ENCODE peak calls at places on chromosomes 12 and 14, in five cellular contexts. N, G, R, J and D are unnamed samples.

GRCh38 chr14:71659165-71659564 is 273.1 kb upstream of the RGS6 start:
- ATAC-seq in J (peak; percentile 68), G (no peak), N (no peak), R (peak; percentile 70), D (peak; percentile 34)

GRCh38 chr14:75831971-75832370 is 149.8 kb downstream of the TGFB3 start:
- ATAC-seq in N (no peak), J (no peak), R (peak; percentile 73), G (no peak), D (no peak)

GRCh38 chr12:6810758-6811157 is 10.9 kb upstream of the GPR162 start:
- ATAC-seq in G (no peak), R (no peak), N (peak; percentile 47), J (no peak), D (peak; percentile 31)

GRCh38 chr14:101823081-101823480 is 61.6 kb downstream of the PPP2R5C start:
- ATAC-seq in N (no peak), J (no peak), R (no peak), G (no peak), D (no peak)

GRCh38 chr12:94175763-94176660 is 27.6 kb downstream of the PLXNC1 start:
- ATAC-seq in R (no peak), N (no peak), G (no peak), J (no peak), D (no peak)

GRCh38 chr12:126761420-126761819 is 1505.5 kb upstream of the TMEM132C start:
- ATAC-seq in N (no peak), G (no peak), J (peak; percentile 98), R (no peak), D (no peak)

GRCh38 chr12:115108129-115109100 is 424.4 kb upstream of the TBX3 start:
- ATAC-seq in R (no peak), G (no peak), N (peak; percentile 44), J (no peak), D (no peak)

GRCh38 chr14:23285530-23286019 is 357 bp downstream of the HOMEZ start:
- ATAC-seq in R (peak; percentile 42), J (peak; percentile 30), G (peak; percentile 40), N (peak; percentile 68), D (peak; percentile 54)

GRCh38 chr12:94622475-94622874 is 27.9 kb downstream of the TMCC3 start:
- ATAC-seq in R (no peak), J (no peak), G (peak; percentile 33), N (no peak), D (peak; percentile 73)

GRCh38 chr12:90631581-90631980 is 323.4 kb downstream of the CCER1 start:
- ATAC-seq in R (no peak), G (no peak), N (no peak), J (no peak), D (no peak)

GRCh38 chr12:50314629-50315312 is 31.5 kb upstream of the LIMA1 start:
- ATAC-seq in G (no peak), N (no peak), J (no peak), R (peak; percentile 46), D (peak; percentile 73)

GRCh38 chr14:34797747-34798583 is 77.2 kb downstream of the BAZ1A start:
- ATAC-seq in R (peak; percentile 20), N (peak; percentile 100), G (no peak), J (no peak), D (no peak)

GRCh38 chr14:68234101-68234905 is 414.7 kb downstream of the RAD51B start:
- ATAC-seq in R (no peak), N (no peak), G (no peak), J (no peak), D (no peak)

GRCh38 chr12:112169086-112169872 is 43.9 kb downstream of the TRAFD1 start:
- ATAC-seq in G (no peak), N (no peak), J (no peak), R (no peak), D (no peak)

GRCh38 chr12:68855111-68855510 is 47.1 kb downstream of the MDM2 start:
- ATAC-seq in J (no peak), R (no peak), G (no peak), N (peak; percentile 7), D (no peak)

GRCh38 chr12:113253532-113254285 is 32.4 kb downstream of the TPCN1 start:
- ATAC-seq in G (no peak), N (no peak), R (peak; percentile 82), J (no peak), D (no peak)

GRCh38 chr12:102964872-102965271 is 7.4 kb downstream of the ASCL1 start:
- ATAC-seq in G (no peak), N (no peak), J (peak; percentile 62), R (peak; percentile 96), D (no peak)

GRCh38 chr12:113097716-113098427 is 37.7 kb downstream of the RASAL1 start:
- ATAC-seq in G (peak; percentile 46), R (peak; percentile 13), N (no peak), J (no peak), D (peak; percentile 52)

GRCh38 chr12:89765959-89766824 is 57.6 kb upstream of the ATP2B1 start:
- ATAC-seq in G (no peak), R (no peak), N (no peak), J (no peak), D (no peak)

GRCh38 chr12:91811481-91812287 is 334.0 kb downstream of the BTG1 start:
- ATAC-seq in N (peak; percentile 58), R (peak; percentile 72), G (no peak), J (peak; percentile 58), D (peak; percentile 84)

GRCh38 chr14:84622357-84622756 is 907.6 kb upstream of the FLRT2 start:
- ATAC-seq in G (no peak), J (no peak), R (no peak), N (no peak), D (no peak)

GRCh38 chr12:75756771-75757170 is 245.4 kb upstream of the KRR1 start:
- ATAC-seq in N (no peak), G (no peak), R (no peak), J (no peak), D (no peak)

GRCh38 chr12:68290126-68290525 is 36.7 kb upstream of the IL22 start:
- ATAC-seq in G (no peak), J (peak; percentile 89), R (peak; percentile 59), N (no peak), D (peak; percentile 36)

GRCh38 chr14:59354666-59355065 is 110.5 kb downstream of the GPR135 start:
- ATAC-seq in R (no peak), N (no peak), G (no peak), J (no peak), D (no peak)

GRCh38 chr12:46778415-46778814 is 47.4 kb downstream of the SLC38A4 start:
- ATAC-seq in G (no peak), J (no peak), R (no peak), N (no peak), D (no peak)

GRCh38 chr12:92538970-92539749 is 163.6 kb upstream of the PLEKHG7 start:
- ATAC-seq in G (peak; percentile 77), R (peak; percentile 59), J (peak; percentile 81), N (no peak), D (no peak)

GRCh38 chr12:32455607-32456063 is 56.3 kb downstream of the FGD4 start:
- ATAC-seq in G (peak; percentile 60), J (no peak), N (no peak), R (peak; percentile 62), D (peak; percentile 87)

GRCh38 chr14:68285421-68286179 is 466.0 kb downstream of the RAD51B start:
- ATAC-seq in J (peak; percentile 63), G (no peak), R (peak; percentile 52), N (no peak), D (no peak)

GRCh38 chr12:112001555-112001954 is 11.4 kb downstream of the TMEM116 start:
- ATAC-seq in J (peak; percentile 84), R (no peak), N (no peak), G (no peak), D (no peak)